ENCODE peak calls at places on chromosomes 11 and 22, in six cellular contexts. O is trophoblast cell, G is neuronal stem cell, V is H1, H is mesenchymal stem cell, R is H9. F is an unnamed sample.
A peak's percentile ranks its signal among the peaks of the same experiment; 100 is the strongest.

GRCh38 chr11:31943056-31943780 is 132.1 kb upstream of the PAX6 start:
- DNase-seq in O (no peak), G (no peak), V (no peak), H (no peak), R (no peak), F (no peak)

GRCh38 chr11:45662665-45663485 is 2.5 kb downstream of the CHST1 start:
- DNase-seq in O (no peak), G (no peak), V (no peak), H (peak; percentile 97), R (no peak), F (peak; percentile 89)

GRCh38 chr11:72844356-72844755 is 30.1 kb downstream of the ATG16L2 start:
- DNase-seq in O (no peak), G (no peak), V (no peak), H (peak; percentile 91), R (no peak), F (peak; percentile 89)

GRCh38 chr11:19071255-19071654 is 10.7 kb upstream of the MRGPRX2 start:
- DNase-seq in O (peak; percentile 73), G (peak; percentile 61), V (peak; percentile 43), H (peak; percentile 86), R (peak; percentile 80), F (peak; percentile 82)

GRCh38 chr11:129987950-129988349 is 14.7 kb downstream of the PRDM10 start:
- DNase-seq in O (no peak), G (no peak), V (no peak), H (no peak), R (no peak), F (no peak)

GRCh38 chr22:24230911-24231656 is 13.8 kb downstream of the GGT5 start:
- DNase-seq in O (no peak), G (no peak), V (peak; percentile 51), H (no peak), R (peak; percentile 88), F (no peak)

GRCh38 chr22:41028841-41029240 is 63.6 kb upstream of the EP300 start:
- DNase-seq in O (peak; percentile 72), G (no peak), V (no peak), H (peak; percentile 97), R (no peak), F (peak; percentile 94)

GRCh38 chr11:29231586-29231985 is 785.2 kb downstream of the KCNA4 start:
- DNase-seq in O (no peak), G (no peak), V (no peak), H (no peak), R (no peak), F (no peak)

GRCh38 chr11:14969922-14970323 is 2.2 kb downstream of the CALCA start:
- DNase-seq in O (peak; percentile 9), G (peak; percentile 63), V (peak; percentile 49), H (peak; percentile 28), R (peak; percentile 92), F (peak; percentile 7)

GRCh38 chr11:120285256-120285655 is 39.8 kb upstream of the TLCD5 start:
- DNase-seq in O (no peak), G (no peak), V (no peak), H (no peak), R (no peak), F (no peak)

GRCh38 chr22:37088750-37089408 is 20.6 kb downstream of the TMPRSS6 start:
- DNase-seq in O (no peak), G (no peak), V (no peak), H (no peak), R (no peak), F (no peak)

GRCh38 chr22:48530666-48531065 is 1297.0 kb downstream of the BRD1 start:
- DNase-seq in O (no peak), G (no peak), V (no peak), H (no peak), R (no peak), F (no peak)

GRCh38 chr11:70650075-70650909 is 252.0 kb downstream of the CTTN start:
- DNase-seq in O (peak; percentile 65), G (peak; percentile 88), V (no peak), H (peak; percentile 75), R (peak; percentile 83), F (peak; percentile 69)

GRCh38 chr22:22111267-22111751 is 128.7 kb upstream of the TOP3B start:
- DNase-seq in O (no peak), G (no peak), V (no peak), H (peak; percentile 41), R (no peak), F (peak; percentile 95)

GRCh38 chr22:37565830-37566229 is 5.5 kb downstream of the CDC42EP1 start:
- DNase-seq in O (no peak), G (no peak), V (no peak), H (no peak), R (no peak), F (no peak)

GRCh38 chr11:100719809-100720221 is 32.7 kb downstream of the ARHGAP42 start:
- DNase-seq in O (peak; percentile 13), G (no peak), V (no peak), H (peak; percentile 87), R (peak; percentile 62), F (peak; percentile 79)

GRCh38 chr11:117911694-117912093 is 17.5 kb downstream of the TMPRSS13 start:
- DNase-seq in O (no peak), G (no peak), V (no peak), H (no peak), R (peak; percentile 10), F (no peak)

GRCh38 chr11:62732830-62733229 is 4.5 kb downstream of the TTC9C start:
- DNase-seq in O (no peak), G (no peak), V (no peak), H (peak; percentile 69), R (no peak), F (peak; percentile 36)

GRCh38 chr11:45165806-45166603 is 19.6 kb downstream of the PRDM11 start:
- DNase-seq in O (no peak), G (no peak), V (no peak), H (no peak), R (no peak), F (no peak)

GRCh38 chr11:79438631-79439429 is 2.0 kb downstream of the TENM4 start:
- DNase-seq in O (no peak), G (peak; percentile 17), V (no peak), H (peak; percentile 28), R (peak; percentile 54), F (peak; percentile 42)

GRCh38 chr22:39594411-39594810 is 23.9 kb downstream of the CACNA1I start:
- DNase-seq in O (no peak), G (no peak), V (no peak), H (no peak), R (no peak), F (no peak)

GRCh38 chr22:39595622-39596182 is 25.1 kb downstream of the CACNA1I start:
- DNase-seq in O (no peak), G (no peak), V (no peak), H (no peak), R (no peak), F (no peak)

GRCh38 chr22:39592104-39593060 is 21.8 kb downstream of the CACNA1I start:
- DNase-seq in O (no peak), G (no peak), V (no peak), H (peak; percentile 85), R (no peak), F (peak; percentile 80)

GRCh38 chr22:39593931-39594285 is 23.4 kb downstream of the CACNA1I start:
- DNase-seq in O (no peak), G (no peak), V (no peak), H (no peak), R (no peak), F (no peak)

DNA sequence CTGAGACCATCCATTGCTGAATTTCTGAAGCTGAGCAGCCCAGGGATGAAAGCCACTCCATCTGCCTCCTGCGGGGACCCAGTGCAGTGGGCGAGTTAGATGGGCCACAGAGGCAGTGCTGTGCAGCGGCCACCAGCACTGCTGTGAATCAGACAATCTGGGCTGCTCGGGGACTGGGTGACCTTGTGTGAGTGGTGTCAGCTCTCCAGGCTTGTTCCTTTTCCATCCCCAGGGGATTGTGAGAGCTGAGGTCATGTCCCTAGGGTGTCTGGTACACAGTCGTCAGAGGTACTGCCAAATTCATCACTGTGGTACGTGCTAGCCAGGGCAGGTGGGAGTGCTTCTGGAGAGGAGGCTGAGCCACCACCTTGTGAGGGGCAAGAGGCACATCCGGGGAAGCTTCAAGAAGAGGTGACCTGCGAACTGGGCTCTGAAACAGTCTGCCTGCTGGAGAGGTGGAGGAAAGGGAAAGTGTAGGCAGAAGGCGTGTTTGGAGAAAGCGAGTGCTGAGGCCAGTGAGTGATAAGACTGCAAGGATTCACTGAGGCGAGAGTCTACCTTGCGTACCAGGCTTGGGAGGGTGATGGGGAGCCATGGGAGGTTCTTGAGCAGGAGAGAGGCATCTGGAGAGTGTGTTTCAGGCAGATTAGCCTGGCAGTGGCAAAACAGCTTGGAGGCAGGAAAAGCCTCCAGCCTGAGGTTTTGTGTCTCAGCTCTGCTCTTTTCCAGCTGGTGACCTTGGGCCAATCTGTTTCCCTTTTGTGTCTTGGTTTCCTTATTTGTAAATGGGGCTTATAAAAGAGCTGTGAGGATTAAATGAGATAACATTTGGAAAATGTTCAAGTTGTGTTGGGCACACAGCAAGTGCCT is 22.7 kb downstream of the CACNA1I start:
- DNase-seq in O (no peak), G (no peak), V (no peak), H (peak; percentile 35), R (no peak), F (no peak)
- H3K14ac ChIP-seq in O (no peak overlapping the region), G (no peak overlapping the region), V (no peak overlapping the region), H (no peak overlapping the region), R (no peak overlapping the region), F (no peak overlapping the region)

GRCh38 chr11:121801796-121802195 is 314.2 kb downstream of the BLID start:
- DNase-seq in O (no peak), G (no peak), V (no peak), H (no peak), R (no peak), F (no peak)
- H3K14ac ChIP-seq in O (no peak overlapping the region), G (no peak overlapping the region), V (no peak overlapping the region), H (no peak overlapping the region), R (no peak overlapping the region), F (no peak overlapping the region)

DNA sequence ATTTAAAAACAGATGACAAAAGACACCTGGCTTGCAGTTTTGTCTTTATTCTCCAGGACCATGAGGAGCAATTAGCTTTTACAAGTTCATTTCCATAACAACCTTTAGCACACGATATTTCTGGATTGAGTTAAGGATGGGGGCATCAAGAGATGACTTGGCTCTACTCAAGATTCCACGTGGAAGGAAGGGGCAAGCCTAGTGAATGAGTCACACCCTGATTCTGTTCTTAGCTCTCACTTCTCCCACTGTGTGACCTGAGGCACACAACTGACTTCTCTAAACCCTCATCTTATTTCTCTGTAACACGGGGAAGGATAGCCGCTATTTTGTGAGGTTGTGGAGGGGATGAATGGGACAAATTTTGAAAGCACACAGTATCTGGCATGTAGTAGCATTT is 185.5 kb downstream of the KIRREL3 start:
- DNase-seq in O (no peak), G (no peak), V (no peak), H (no peak), R (no peak), F (peak; percentile 72)
- H3K14ac ChIP-seq in O (no peak overlapping the region), G (no peak overlapping the region), V (no peak overlapping the region), H (no peak overlapping the region), R (no peak overlapping the region), F (peak overlapping the region; percentile 61)

DNA sequence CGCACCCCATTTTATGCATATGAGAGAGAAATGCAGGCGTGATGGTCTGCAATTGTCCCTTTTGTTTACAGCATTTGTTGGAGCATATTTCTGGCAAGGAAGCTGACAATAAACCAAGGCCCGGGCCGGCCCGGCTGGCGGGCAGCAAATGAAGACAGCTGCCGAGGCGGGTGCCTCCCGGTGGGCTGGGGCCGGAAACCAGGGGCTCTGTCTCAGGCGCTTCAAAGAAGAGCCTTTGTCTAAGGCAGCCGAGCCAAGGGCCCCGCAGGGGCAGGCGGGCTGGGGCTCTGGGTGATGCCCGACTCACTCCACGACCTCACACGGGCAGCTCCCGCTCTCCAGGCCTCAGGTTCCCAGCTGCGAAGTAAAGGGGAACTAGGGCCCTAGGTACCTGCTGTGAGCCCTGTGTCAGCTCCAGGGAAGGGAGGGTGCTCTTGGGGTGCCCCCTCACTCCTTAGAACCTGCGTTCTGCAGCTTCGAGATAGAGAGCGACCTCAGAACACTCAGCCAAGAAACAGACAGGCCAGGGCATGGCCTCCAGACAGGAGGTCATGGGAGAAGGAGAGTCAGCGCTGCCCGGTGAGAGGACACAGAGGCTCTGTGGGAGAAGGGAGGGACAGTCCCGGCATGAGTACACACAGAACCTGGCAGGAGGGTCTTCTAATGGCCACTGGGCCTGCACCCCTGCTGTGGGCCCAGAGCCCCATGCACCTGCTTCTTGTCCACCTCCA is 2.4 kb downstream of the LINC01488 start:
- DNase-seq in O (no peak), G (no peak), V (no peak), H (no peak), R (peak; percentile 71), F (no peak)
- H3K14ac ChIP-seq in O (peak overlapping the region; percentile 4), G (no peak overlapping the region), V (no peak overlapping the region), H (no peak overlapping the region), R (peak overlapping the region; percentile 11), F (no peak overlapping the region)